ENCODE peak calls at places on chromosomes 13 and 19, in four cellular contexts. M is HFFc6; N is endothelial cell; I is activated T-cell treated with anti-CD3 and anti-CD28 coated beads, Interleukin-2, amount 50 U/mL, for 72 hours. Z is an unnamed sample.

GRCh38 chr19:33830264-33830663 is 33.6 kb downstream of the KCTD15 start:
- DNase-seq in M (no peak), I (no peak), N (no peak), Z (no peak)

GRCh38 chr19:42357290-42357689 is 31.9 kb downstream of the MEGF8 start:
- DNase-seq in M (no peak), N (no peak), I (no peak), Z (no peak)

GRCh38 chr13:82933986-82934385 is 948.3 kb downstream of the SLITRK1 start:
- DNase-seq in N (no peak), M (no peak), I (no peak), Z (no peak)

GRCh38 chr13:31755803-31756212 is 16.5 kb downstream of the RXFP2 start:
- DNase-seq in M (peak), I (no peak), N (no peak), Z (peak)

GRCh38 chr13:23763328-23763727 is 125.9 kb downstream of the MIPEP start:
- DNase-seq in N (no peak), I (no peak), M (no peak), Z (no peak)

GRCh38 chr13:103272770-103273169 is 206.6 kb upstream of the SLC10A2 start:
- DNase-seq in M (no peak), I (no peak), N (no peak), Z (peak)

GRCh38 chr13:70893832-70894231 is 785.6 kb upstream of the KLHL1 start:
- DNase-seq in M (no peak), I (no peak), N (no peak), Z (no peak)

GRCh38 chr19:49968279-49968922 is 7.4 kb upstream of the SIGLEC11 start:
- DNase-seq in I (no peak), M (no peak), N (no peak), Z (no peak)